ENCODE peak calls at places on chromosomes 16 and 17, in six cellular contexts. One of them, this sample, is unnamed. For H3K4me1, the result is how much of the 10 kb centered on the place peaks cover.

GRCh38 chr16:21940570-21940969 is 12.6 kb upstream of the UQCRC2 start:
- DNase-seq in Caco-2: no peak
- DNase-seq in colonic mucosa: no peak
- DNase-seq in H1: no peak
- DNase-seq in tibial nerve: no peak
- DNase-seq in endothelial cell of umbilical vein: no peak
- DNase-seq in this sample: no peak

GRCh38 chr16:56336711-56337110 is 88.6 kb downstream of the AMFR start:
- DNase-seq in Caco-2: no peak
- DNase-seq in colonic mucosa: no peak
- DNase-seq in H1: no peak
- DNase-seq in tibial nerve: no peak
- DNase-seq in endothelial cell of umbilical vein: no peak
- DNase-seq in this sample: no peak

GRCh38 chr17:50003916-50004315 is 8.9 kb upstream of the DLX3 start:
- DNase-seq in Caco-2: no peak
- DNase-seq in colonic mucosa: no peak
- DNase-seq in H1: no peak
- DNase-seq in tibial nerve: no peak
- DNase-seq in endothelial cell of umbilical vein: no peak
- DNase-seq in this sample: no peak

GRCh38 chr17:10210151-10210574 is 11.8 kb upstream of the GAS7 start:
- DNase-seq in Caco-2: peak
- DNase-seq in colonic mucosa: peak
- DNase-seq in H1: peak
- DNase-seq in tibial nerve: no peak
- DNase-seq in endothelial cell of umbilical vein: no peak
- DNase-seq in this sample: peak

GRCh38 chr16:11342021-11342855 is 3.0 kb upstream of the RMI2 start:
- DNase-seq in Caco-2: no peak
- DNase-seq in colonic mucosa: no peak
- DNase-seq in H1: no peak
- DNase-seq in tibial nerve: no peak
- DNase-seq in endothelial cell of umbilical vein: no peak
- DNase-seq in this sample: no peak

GRCh38 chr17:29560306-29560705 is 6.5 kb downstream of the ABHD15 start:
- DNase-seq in Caco-2: no peak
- DNase-seq in colonic mucosa: no peak
- DNase-seq in H1: peak
- DNase-seq in tibial nerve: no peak
- DNase-seq in endothelial cell of umbilical vein: no peak
- DNase-seq in this sample: no peak

GRCh38 chr16:29922986-29923501 is 3.0 kb downstream of the KCTD13 start:
- DNase-seq in Caco-2: no peak
- DNase-seq in colonic mucosa: no peak
- DNase-seq in H1: no peak
- DNase-seq in tibial nerve: no peak
- DNase-seq in endothelial cell of umbilical vein: no peak
- DNase-seq in this sample: no peak

GRCh38 chr16:47359478-47359877 is 101.4 kb downstream of the ITFG1 start:
- DNase-seq in Caco-2: no peak
- DNase-seq in colonic mucosa: no peak
- DNase-seq in H1: no peak
- DNase-seq in tibial nerve: no peak
- DNase-seq in endothelial cell of umbilical vein: peak
- DNase-seq in this sample: no peak

GRCh38 chr16:84829168-84829965 is 9.6 kb downstream of the CRISPLD2 start:
- DNase-seq in Caco-2: no peak
- DNase-seq in colonic mucosa: peak
- DNase-seq in H1: no peak
- DNase-seq in tibial nerve: no peak
- DNase-seq in endothelial cell of umbilical vein: no peak
- DNase-seq in this sample: peak

GRCh38 chr17:45432405-45433113 is at the start of gene ARHGAP27:
- DNase-seq in Caco-2: no peak
- DNase-seq in colonic mucosa: peak
- DNase-seq in H1: peak
- DNase-seq in tibial nerve: no peak
- DNase-seq in endothelial cell of umbilical vein: peak
- DNase-seq in this sample: peak

GRCh38 chr16:11836653-11837244 is 14.6 kb downstream of the RSL1D1 start:
- DNase-seq in Caco-2: no peak
- DNase-seq in colonic mucosa: no peak
- DNase-seq in H1: no peak
- DNase-seq in tibial nerve: no peak
- DNase-seq in endothelial cell of umbilical vein: peak
- DNase-seq in this sample: peak

GRCh38 chr17:75679706-75680201 is 12.6 kb downstream of the SAP30BP start:
- DNase-seq in Caco-2: peak
- DNase-seq in colonic mucosa: peak
- DNase-seq in H1: no peak
- DNase-seq in tibial nerve: peak
- DNase-seq in endothelial cell of umbilical vein: peak
- DNase-seq in this sample: peak

GRCh38 chr17:80110447-80110812 is 9.0 kb downstream of the GAA start:
- DNase-seq in Caco-2: no peak
- DNase-seq in colonic mucosa: no peak
- DNase-seq in H1: no peak
- DNase-seq in tibial nerve: no peak
- DNase-seq in endothelial cell of umbilical vein: no peak
- DNase-seq in this sample: no peak

GRCh38 chr17:78672880-78673371 is 95.7 kb upstream of the DNAH17 start:
- DNase-seq in Caco-2: no peak
- DNase-seq in colonic mucosa: no peak
- DNase-seq in H1: no peak
- DNase-seq in tibial nerve: no peak
- DNase-seq in endothelial cell of umbilical vein: no peak
- DNase-seq in this sample: peak

GRCh38 chr17:70098030-70098429 is 23.0 kb downstream of the KCNJ16 start:
- DNase-seq in Caco-2: no peak
- DNase-seq in colonic mucosa: no peak
- DNase-seq in H1: no peak
- DNase-seq in tibial nerve: no peak
- DNase-seq in endothelial cell of umbilical vein: no peak
- DNase-seq in this sample: no peak

GRCh38 chr17:81082177-81083073 is 47.5 kb downstream of the BAIAP2 start:
- DNase-seq in Caco-2: no peak
- DNase-seq in colonic mucosa: no peak
- DNase-seq in H1: no peak
- DNase-seq in tibial nerve: no peak
- DNase-seq in endothelial cell of umbilical vein: peak
- DNase-seq in this sample: no peak

GRCh38 chr17:49071106-49071505 is 61.5 kb upstream of the B4GALNT2 start:
- DNase-seq in Caco-2: no peak
- DNase-seq in colonic mucosa: no peak
- DNase-seq in H1: no peak
- DNase-seq in tibial nerve: no peak
- DNase-seq in endothelial cell of umbilical vein: peak
- DNase-seq in this sample: no peak

GRCh38 chr16:86786338-86786737 is 208.0 kb downstream of the FOXL1 start:
- DNase-seq in Caco-2: no peak
- DNase-seq in colonic mucosa: no peak
- DNase-seq in H1: no peak
- DNase-seq in tibial nerve: no peak
- DNase-seq in endothelial cell of umbilical vein: no peak
- DNase-seq in this sample: no peak

GRCh38 chr16:30551781-30552180 is 6.4 kb downstream of the ZNF764 start:
- DNase-seq in Caco-2: no peak
- DNase-seq in colonic mucosa: no peak
- DNase-seq in H1: no peak
- DNase-seq in tibial nerve: no peak
- DNase-seq in endothelial cell of umbilical vein: no peak
- DNase-seq in this sample: no peak

GRCh38 chr17:38598536-38598935 is 7.2 kb downstream of the SRCIN1 start:
- DNase-seq in Caco-2: peak
- DNase-seq in colonic mucosa: peak
- DNase-seq in H1: peak
- DNase-seq in tibial nerve: no peak
- DNase-seq in endothelial cell of umbilical vein: peak
- DNase-seq in this sample: no peak

GRCh38 chr17:42754782-42755181 is 6.2 kb upstream of the RAMP2 start:
- DNase-seq in Caco-2: no peak
- DNase-seq in colonic mucosa: no peak
- DNase-seq in H1: no peak
- DNase-seq in tibial nerve: peak
- DNase-seq in endothelial cell of umbilical vein: no peak
- DNase-seq in this sample: no peak

GRCh38 chr17:74466111-74466784 is at the start of gene CD300A:
- DNase-seq in Caco-2: no peak
- DNase-seq in colonic mucosa: no peak
- DNase-seq in H1: peak
- DNase-seq in tibial nerve: no peak
- DNase-seq in endothelial cell of umbilical vein: no peak
- DNase-seq in this sample: no peak
- H3K4me1 ChIP-seq in Caco-2: under half
- H3K4me1 ChIP-seq in colonic mucosa: under half
- H3K4me1 ChIP-seq in H1: under half
- H3K4me1 ChIP-seq in tibial nerve: under half
- H3K4me1 ChIP-seq in endothelial cell of umbilical vein: under half
- H3K4me1 ChIP-seq in this sample: under half

GRCh38 chr17:72399608-72400487 is 279.0 kb downstream of the SOX9 start:
- DNase-seq in Caco-2: peak
- DNase-seq in colonic mucosa: no peak
- DNase-seq in H1: no peak
- DNase-seq in tibial nerve: no peak
- DNase-seq in endothelial cell of umbilical vein: no peak
- DNase-seq in this sample: no peak
- H3K4me1 ChIP-seq in Caco-2: half or more
- H3K4me1 ChIP-seq in colonic mucosa: under half
- H3K4me1 ChIP-seq in H1: under half
- H3K4me1 ChIP-seq in tibial nerve: under half
- H3K4me1 ChIP-seq in endothelial cell of umbilical vein: under half
- H3K4me1 ChIP-seq in this sample: under half

GRCh38 chr16:67803894-67804293 is 2.5 kb downstream of the RANBP10 start:
- DNase-seq in Caco-2: no peak
- DNase-seq in colonic mucosa: no peak
- DNase-seq in H1: no peak
- DNase-seq in tibial nerve: no peak
- DNase-seq in endothelial cell of umbilical vein: no peak
- DNase-seq in this sample: no peak
- H3K4me1 ChIP-seq in Caco-2: under half
- H3K4me1 ChIP-seq in colonic mucosa: under half
- H3K4me1 ChIP-seq in H1: under half
- H3K4me1 ChIP-seq in tibial nerve: under half
- H3K4me1 ChIP-seq in endothelial cell of umbilical vein: under half
- H3K4me1 ChIP-seq in this sample: under half

GRCh38 chr16:2476345-2476720 is 1.4 kb downstream of the TBC1D24 start:
- DNase-seq in Caco-2: no peak
- DNase-seq in colonic mucosa: no peak
- DNase-seq in H1: no peak
- DNase-seq in tibial nerve: no peak
- DNase-seq in endothelial cell of umbilical vein: no peak
- DNase-seq in this sample: no peak

GRCh38 chr16:2473999-2474876 is 689 bp upstream of the TBC1D24 start:
- DNase-seq in Caco-2: no peak
- DNase-seq in colonic mucosa: peak
- DNase-seq in H1: peak
- DNase-seq in tibial nerve: no peak
- DNase-seq in endothelial cell of umbilical vein: peak
- DNase-seq in this sample: peak

GRCh38 chr16:2474877-2475412 is at the start of gene TBC1D24:
- DNase-seq in Caco-2: peak
- DNase-seq in colonic mucosa: peak
- DNase-seq in H1: peak
- DNase-seq in tibial nerve: peak
- DNase-seq in endothelial cell of umbilical vein: peak
- DNase-seq in this sample: peak

GRCh38 chr16:2476741-2477140 is 1.8 kb downstream of the TBC1D24 start:
- DNase-seq in Caco-2: no peak
- DNase-seq in colonic mucosa: no peak
- DNase-seq in H1: no peak
- DNase-seq in tibial nerve: no peak
- DNase-seq in endothelial cell of umbilical vein: no peak
- DNase-seq in this sample: no peak

DNA sequence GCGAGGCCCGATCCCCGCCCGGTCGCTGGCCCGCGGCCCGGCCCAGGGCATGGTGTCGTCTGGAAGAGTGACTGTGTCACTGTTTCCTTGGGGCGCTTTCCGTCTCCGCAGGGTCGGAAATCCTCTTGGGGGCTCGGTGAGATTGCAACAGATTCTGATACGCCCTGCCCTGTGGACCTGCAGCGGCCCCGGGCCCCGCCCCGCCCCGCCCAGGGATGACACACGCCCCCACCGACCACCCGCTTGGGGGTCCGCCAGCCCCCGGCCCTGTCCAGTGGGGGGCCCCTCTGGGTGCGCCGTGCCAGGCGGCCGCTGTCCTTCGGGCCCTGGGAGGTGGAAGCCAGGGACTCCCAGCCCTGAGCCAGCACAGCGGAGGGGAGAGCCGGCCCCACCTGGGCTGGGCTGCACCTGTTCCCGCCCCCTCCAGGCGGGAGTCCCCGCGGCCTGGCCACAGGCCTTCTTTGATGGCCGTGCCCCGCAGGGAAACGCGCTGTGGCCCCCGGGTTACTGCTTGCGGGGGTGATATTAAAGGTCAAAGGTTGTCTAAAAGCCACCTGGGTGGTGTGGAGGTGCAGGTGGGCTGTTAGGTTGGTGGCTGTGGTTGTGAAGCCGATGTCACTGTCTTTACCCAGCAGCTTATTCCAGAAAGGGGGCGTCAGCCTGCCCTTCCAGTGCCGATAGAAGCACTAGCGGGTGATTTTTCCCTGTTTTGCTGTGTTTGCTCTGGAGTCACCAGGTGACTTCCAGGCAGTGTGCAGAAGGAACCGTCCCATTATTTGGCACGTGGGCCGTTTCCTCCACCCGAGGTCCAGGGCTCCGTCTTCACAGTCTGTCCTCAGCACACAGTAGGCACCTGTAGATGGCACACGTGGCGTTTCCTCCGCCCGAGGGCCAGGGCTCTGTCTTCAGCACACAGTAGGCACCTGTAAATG is 752 bp downstream of the TBC1D24 start:
- DNase-seq in Caco-2: no peak
- DNase-seq in colonic mucosa: no peak
- DNase-seq in H1: peak
- DNase-seq in tibial nerve: no peak
- DNase-seq in endothelial cell of umbilical vein: no peak
- DNase-seq in this sample: peak
- H3K4me1 ChIP-seq in Caco-2: under half
- H3K4me1 ChIP-seq in colonic mucosa: under half
- H3K4me1 ChIP-seq in H1: under half
- H3K4me1 ChIP-seq in tibial nerve: under half
- H3K4me1 ChIP-seq in endothelial cell of umbilical vein: under half
- H3K4me1 ChIP-seq in this sample: under half